ENCODE peak calls at places on chromosomes 12 and 14, in eight cellular contexts. One of them, this sample, is unnamed.

GRCh38 chr14:81613341-81614045 is 79.8 kb upstream of the SEL1L start:
- DNase-seq in EH: no peak
- DNase-seq in AG04449: no peak
- DNase-seq in stimulated activated CD4-positive, alpha-beta T cell treated with anti-CD3 and anti-CD28 coated beads, TNF-alpha, amount 100 ng/mL, for 1 hour: no peak
- DNase-seq in left lung: no peak
- DNase-seq in stimulated activated CD8-positive, alpha-beta memory T cell treated with anti-CD3 and anti-CD28 coated beads, Interleukin-2, amount 100 ng/mL, for 48 hours: no peak
- DNase-seq in fibroblast of pulmonary artery: no peak
- DNase-seq in HT1080: no peak
- DNase-seq in this sample: no peak

GRCh38 chr14:50786821-50787464 is 44.0 kb downstream of the NIN start:
- DNase-seq in HT1080: no peak
- DNase-seq in stimulated activated CD8-positive, alpha-beta memory T cell treated with anti-CD3 and anti-CD28 coated beads, Interleukin-2, amount 100 ng/mL, for 48 hours: no peak
- DNase-seq in stimulated activated CD4-positive, alpha-beta T cell treated with anti-CD3 and anti-CD28 coated beads, TNF-alpha, amount 100 ng/mL, for 1 hour: no peak
- DNase-seq in fibroblast of pulmonary artery: no peak
- DNase-seq in left lung: no peak
- DNase-seq in EH: no peak
- DNase-seq in AG04449: no peak
- DNase-seq in this sample: no peak

GRCh38 chr14:99958380-99958779 is 106.8 kb upstream of the EVL start:
- DNase-seq in fibroblast of pulmonary artery: no peak
- DNase-seq in EH: no peak
- DNase-seq in AG04449: no peak
- DNase-seq in stimulated activated CD8-positive, alpha-beta memory T cell treated with anti-CD3 and anti-CD28 coated beads, Interleukin-2, amount 100 ng/mL, for 48 hours: no peak
- DNase-seq in HT1080: no peak
- DNase-seq in stimulated activated CD4-positive, alpha-beta T cell treated with anti-CD3 and anti-CD28 coated beads, TNF-alpha, amount 100 ng/mL, for 1 hour: no peak
- DNase-seq in left lung: no peak
- DNase-seq in this sample: no peak

GRCh38 chr12:43057561-43057960 is 468.0 kb upstream of the PRICKLE1 start:
- DNase-seq in fibroblast of pulmonary artery: peak
- DNase-seq in left lung: no peak
- DNase-seq in stimulated activated CD4-positive, alpha-beta T cell treated with anti-CD3 and anti-CD28 coated beads, TNF-alpha, amount 100 ng/mL, for 1 hour: no peak
- DNase-seq in HT1080: no peak
- DNase-seq in EH: peak
- DNase-seq in stimulated activated CD8-positive, alpha-beta memory T cell treated with anti-CD3 and anti-CD28 coated beads, Interleukin-2, amount 100 ng/mL, for 48 hours: no peak
- DNase-seq in AG04449: no peak
- DNase-seq in this sample: peak

GRCh38 chr12:6925543-6926279 is 2.0 kb upstream of the ATN1 start:
- DNase-seq in stimulated activated CD8-positive, alpha-beta memory T cell treated with anti-CD3 and anti-CD28 coated beads, Interleukin-2, amount 100 ng/mL, for 48 hours: no peak
- DNase-seq in AG04449: peak
- DNase-seq in left lung: peak
- DNase-seq in fibroblast of pulmonary artery: peak
- DNase-seq in EH: peak
- DNase-seq in HT1080: peak
- DNase-seq in stimulated activated CD4-positive, alpha-beta T cell treated with anti-CD3 and anti-CD28 coated beads, TNF-alpha, amount 100 ng/mL, for 1 hour: no peak
- DNase-seq in this sample: peak

GRCh38 chr12:98464155-98464554 is 51.2 kb upstream of the TMPO start:
- DNase-seq in AG04449: no peak
- DNase-seq in stimulated activated CD8-positive, alpha-beta memory T cell treated with anti-CD3 and anti-CD28 coated beads, Interleukin-2, amount 100 ng/mL, for 48 hours: no peak
- DNase-seq in left lung: no peak
- DNase-seq in fibroblast of pulmonary artery: peak
- DNase-seq in EH: no peak
- DNase-seq in HT1080: no peak
- DNase-seq in stimulated activated CD4-positive, alpha-beta T cell treated with anti-CD3 and anti-CD28 coated beads, TNF-alpha, amount 100 ng/mL, for 1 hour: no peak
- DNase-seq in this sample: peak

GRCh38 chr12:89263153-89263552 is 89.1 kb downstream of the DUSP6 start:
- DNase-seq in EH: no peak
- DNase-seq in stimulated activated CD4-positive, alpha-beta T cell treated with anti-CD3 and anti-CD28 coated beads, TNF-alpha, amount 100 ng/mL, for 1 hour: no peak
- DNase-seq in AG04449: no peak
- DNase-seq in left lung: no peak
- DNase-seq in HT1080: no peak
- DNase-seq in stimulated activated CD8-positive, alpha-beta memory T cell treated with anti-CD3 and anti-CD28 coated beads, Interleukin-2, amount 100 ng/mL, for 48 hours: no peak
- DNase-seq in fibroblast of pulmonary artery: no peak
- DNase-seq in this sample: no peak

GRCh38 chr14:94515856-94516255 is 6.6 kb upstream of the SERPINA12 start:
- DNase-seq in left lung: no peak
- DNase-seq in AG04449: no peak
- DNase-seq in stimulated activated CD8-positive, alpha-beta memory T cell treated with anti-CD3 and anti-CD28 coated beads, Interleukin-2, amount 100 ng/mL, for 48 hours: no peak
- DNase-seq in EH: no peak
- DNase-seq in stimulated activated CD4-positive, alpha-beta T cell treated with anti-CD3 and anti-CD28 coated beads, TNF-alpha, amount 100 ng/mL, for 1 hour: no peak
- DNase-seq in HT1080: no peak
- DNase-seq in fibroblast of pulmonary artery: no peak
- DNase-seq in this sample: no peak

GRCh38 chr14:77220246-77221017 is 38.8 kb downstream of the TMEM63C start:
- DNase-seq in EH: no peak
- DNase-seq in fibroblast of pulmonary artery: no peak
- DNase-seq in AG04449: no peak
- DNase-seq in stimulated activated CD4-positive, alpha-beta T cell treated with anti-CD3 and anti-CD28 coated beads, TNF-alpha, amount 100 ng/mL, for 1 hour: no peak
- DNase-seq in HT1080: peak
- DNase-seq in stimulated activated CD8-positive, alpha-beta memory T cell treated with anti-CD3 and anti-CD28 coated beads, Interleukin-2, amount 100 ng/mL, for 48 hours: no peak
- DNase-seq in left lung: no peak
- DNase-seq in this sample: no peak

GRCh38 chr12:48925218-48925871 is at the start of gene FKBP11:
- DNase-seq in left lung: peak
- DNase-seq in EH: peak
- DNase-seq in fibroblast of pulmonary artery: peak
- DNase-seq in stimulated activated CD4-positive, alpha-beta T cell treated with anti-CD3 and anti-CD28 coated beads, TNF-alpha, amount 100 ng/mL, for 1 hour: peak
- DNase-seq in AG04449: no peak
- DNase-seq in stimulated activated CD8-positive, alpha-beta memory T cell treated with anti-CD3 and anti-CD28 coated beads, Interleukin-2, amount 100 ng/mL, for 48 hours: peak
- DNase-seq in HT1080: peak
- DNase-seq in this sample: peak

GRCh38 chr14:61108742-61109141 is 127.7 kb downstream of the SLC38A6 start:
- DNase-seq in stimulated activated CD4-positive, alpha-beta T cell treated with anti-CD3 and anti-CD28 coated beads, TNF-alpha, amount 100 ng/mL, for 1 hour: no peak
- DNase-seq in left lung: no peak
- DNase-seq in EH: no peak
- DNase-seq in stimulated activated CD8-positive, alpha-beta memory T cell treated with anti-CD3 and anti-CD28 coated beads, Interleukin-2, amount 100 ng/mL, for 48 hours: no peak
- DNase-seq in HT1080: no peak
- DNase-seq in AG04449: no peak
- DNase-seq in fibroblast of pulmonary artery: no peak
- DNase-seq in this sample: no peak

This sample was measured in adipocyte.